ENCODE peak calls at places on chromosomes 3 and 15, in four cellular contexts. One of them, this sample, is unnamed.

GRCh38 chr3:69084668-69085542 is at the start of gene ARL6IP5:
- DNase-seq in CD8-positive, alpha-beta T cell: peak; percentile 76
- DNase-seq in esophagus squamous epithelium: peak; percentile 72
- DNase-seq in heart left ventricle: peak; percentile 96
- DNase-seq in this sample: peak; percentile 94

GRCh38 chr15:72375846-72376581 is at the start of gene HEXA:
- DNase-seq in esophagus squamous epithelium: peak; percentile 81
- DNase-seq in heart left ventricle: peak; percentile 99
- DNase-seq in CD8-positive, alpha-beta T cell: peak; percentile 96
- DNase-seq in this sample: peak; percentile 96

GRCh38 chr15:35626531-35626930 is 80.6 kb upstream of the DPH6 start:
- DNase-seq in heart left ventricle: no peak
- DNase-seq in CD8-positive, alpha-beta T cell: no peak
- DNase-seq in esophagus squamous epithelium: no peak
- DNase-seq in this sample: no peak

GRCh38 chr15:99253381-99254090 is 2.3 kb downstream of the LRRC28 start:
- DNase-seq in heart left ventricle: no peak
- DNase-seq in CD8-positive, alpha-beta T cell: no peak
- DNase-seq in esophagus squamous epithelium: no peak
- DNase-seq in this sample: no peak

GRCh38 chr15:81411056-81411455 is 37.0 kb upstream of the TMC3 start:
- DNase-seq in esophagus squamous epithelium: no peak
- DNase-seq in CD8-positive, alpha-beta T cell: no peak
- DNase-seq in heart left ventricle: no peak
- DNase-seq in this sample: no peak

GRCh38 chr3:179608931-179609720 is 4.5 kb downstream of the NDUFB5 start:
- DNase-seq in heart left ventricle: no peak
- DNase-seq in CD8-positive, alpha-beta T cell: no peak
- DNase-seq in esophagus squamous epithelium: no peak
- DNase-seq in this sample: no peak

GRCh38 chr3:101940521-101940992 is 91.2 kb downstream of the NFKBIZ start:
- DNase-seq in heart left ventricle: peak; percentile 78
- DNase-seq in CD8-positive, alpha-beta T cell: no peak
- DNase-seq in esophagus squamous epithelium: no peak
- DNase-seq in this sample: no peak

GRCh38 chr15:88020806-88021205 is 235.7 kb downstream of the NTRK3 start:
- DNase-seq in heart left ventricle: no peak
- DNase-seq in CD8-positive, alpha-beta T cell: no peak
- DNase-seq in esophagus squamous epithelium: no peak
- DNase-seq in this sample: no peak

GRCh38 chr15:58762731-58763130 is 8.4 kb upstream of the MINDY2 start:
- DNase-seq in heart left ventricle: no peak
- DNase-seq in esophagus squamous epithelium: no peak
- DNase-seq in CD8-positive, alpha-beta T cell: no peak
- DNase-seq in this sample: no peak

GRCh38 chr3:42159706-42160472 is 68.7 kb downstream of the TRAK1 start:
- DNase-seq in esophagus squamous epithelium: no peak
- DNase-seq in CD8-positive, alpha-beta T cell: no peak
- DNase-seq in heart left ventricle: peak; percentile 72
- DNase-seq in this sample: peak; percentile 42

GRCh38 chr15:76169013-76169412 is 109.2 kb downstream of the TMEM266 start:
- DNase-seq in esophagus squamous epithelium: no peak
- DNase-seq in heart left ventricle: no peak
- DNase-seq in CD8-positive, alpha-beta T cell: no peak
- DNase-seq in this sample: no peak

GRCh38 chr3:108012304-108012703 is 78.5 kb downstream of the CD47 start:
- DNase-seq in esophagus squamous epithelium: no peak
- DNase-seq in heart left ventricle: no peak
- DNase-seq in CD8-positive, alpha-beta T cell: no peak
- DNase-seq in this sample: no peak

GRCh38 chr15:88982304-88982945 is 69.2 kb upstream of the MFGE8 start:
- DNase-seq in CD8-positive, alpha-beta T cell: no peak
- DNase-seq in heart left ventricle: peak; percentile 77
- DNase-seq in esophagus squamous epithelium: no peak
- DNase-seq in this sample: peak; percentile 76

GRCh38 chr15:57690341-57690966 is 16.1 kb upstream of the POLR2M start:
- DNase-seq in esophagus squamous epithelium: no peak
- DNase-seq in CD8-positive, alpha-beta T cell: no peak
- DNase-seq in heart left ventricle: no peak
- DNase-seq in this sample: no peak

GRCh38 chr15:34239151-34239761 is 14.4 kb downstream of the EMC4 start:
- DNase-seq in heart left ventricle: no peak
- DNase-seq in esophagus squamous epithelium: no peak
- DNase-seq in CD8-positive, alpha-beta T cell: no peak
- DNase-seq in this sample: no peak

GRCh38 chr15:93312891-93313486 is 224.0 kb upstream of the RGMA start:
- DNase-seq in esophagus squamous epithelium: no peak
- DNase-seq in CD8-positive, alpha-beta T cell: no peak
- DNase-seq in heart left ventricle: no peak
- DNase-seq in this sample: no peak

GRCh38 chr15:59169337-59169736 is 37.3 kb upstream of the LDHAL6B start:
- DNase-seq in heart left ventricle: no peak
- DNase-seq in esophagus squamous epithelium: no peak
- DNase-seq in CD8-positive, alpha-beta T cell: no peak
- DNase-seq in this sample: no peak

GRCh38 chr3:43317461-43318316 is 31.3 kb downstream of the SNRK start:
- DNase-seq in heart left ventricle: no peak
- DNase-seq in CD8-positive, alpha-beta T cell: no peak
- DNase-seq in esophagus squamous epithelium: no peak
- DNase-seq in this sample: no peak

GRCh38 chr3:15081960-15082664 is 16.8 kb downstream of the RBSN start:
- DNase-seq in CD8-positive, alpha-beta T cell: no peak
- DNase-seq in heart left ventricle: no peak
- DNase-seq in esophagus squamous epithelium: no peak
- DNase-seq in this sample: no peak

GRCh38 chr15:95690631-95691340 is 639.7 kb upstream of the NR2F2 start:
- DNase-seq in CD8-positive, alpha-beta T cell: no peak
- DNase-seq in heart left ventricle: no peak
- DNase-seq in esophagus squamous epithelium: no peak
- DNase-seq in this sample: no peak

GRCh38 chr15:81293728-81294500 is 30.0 kb downstream of the STARD5 start:
- DNase-seq in esophagus squamous epithelium: no peak
- DNase-seq in CD8-positive, alpha-beta T cell: peak; percentile 41
- DNase-seq in heart left ventricle: no peak
- DNase-seq in this sample: peak; percentile 58

GRCh38 chr3:111763101-111763500 is 96.0 kb upstream of the PHLDB2 start:
- DNase-seq in esophagus squamous epithelium: no peak
- DNase-seq in CD8-positive, alpha-beta T cell: no peak
- DNase-seq in heart left ventricle: no peak
- DNase-seq in this sample: no peak

GRCh38 chr3:37892917-37893595 is 31.4 kb downstream of the CTDSPL start:
- DNase-seq in esophagus squamous epithelium: no peak
- DNase-seq in CD8-positive, alpha-beta T cell: no peak
- DNase-seq in heart left ventricle: peak; percentile 69
- DNase-seq in this sample: no peak

GRCh38 chr3:4163006-4163405 is 140.2 kb upstream of the SETMAR start:
- DNase-seq in CD8-positive, alpha-beta T cell: no peak
- DNase-seq in esophagus squamous epithelium: no peak
- DNase-seq in heart left ventricle: no peak
- DNase-seq in this sample: no peak

GRCh38 chr15:80492409-80492808 is 88.2 kb downstream of the ARNT2 start:
- DNase-seq in esophagus squamous epithelium: no peak
- DNase-seq in CD8-positive, alpha-beta T cell: no peak
- DNase-seq in heart left ventricle: no peak
- DNase-seq in this sample: no peak

GRCh38 chr3:52769786-52770445 is 824 bp downstream of the NEK4 start:
- DNase-seq in esophagus squamous epithelium: no peak
- DNase-seq in CD8-positive, alpha-beta T cell: no peak
- DNase-seq in heart left ventricle: no peak
- DNase-seq in this sample: no peak

GRCh38 chr3:24133942-24134341 is 188.9 kb downstream of the NR1D2 start:
- DNase-seq in CD8-positive, alpha-beta T cell: no peak
- DNase-seq in heart left ventricle: no peak
- DNase-seq in esophagus squamous epithelium: no peak
- DNase-seq in this sample: no peak

GRCh38 chr3:155745795-155746550 is 1.1 kb upstream of the PLCH1 start:
- DNase-seq in esophagus squamous epithelium: no peak
- DNase-seq in heart left ventricle: no peak
- DNase-seq in CD8-positive, alpha-beta T cell: no peak
- DNase-seq in this sample: no peak

GRCh38 chr3:64345351-64345750 is 120.1 kb upstream of the PRICKLE2 start:
- DNase-seq in CD8-positive, alpha-beta T cell: no peak
- DNase-seq in heart left ventricle: no peak
- DNase-seq in esophagus squamous epithelium: no peak
- DNase-seq in this sample: no peak

GRCh38 chr3:64344721-64345207 is 119.5 kb upstream of the PRICKLE2 start:
- DNase-seq in CD8-positive, alpha-beta T cell: no peak
- DNase-seq in heart left ventricle: no peak
- DNase-seq in esophagus squamous epithelium: no peak
- DNase-seq in this sample: no peak

GRCh38 chr3:64343692-64344440 is 118.6 kb upstream of the PRICKLE2 start:
- DNase-seq in esophagus squamous epithelium: no peak
- DNase-seq in CD8-positive, alpha-beta T cell: no peak
- DNase-seq in heart left ventricle: no peak
- DNase-seq in this sample: no peak

GRCh38 chr3:64341355-64341754 is 116.1 kb upstream of the PRICKLE2 start:
- DNase-seq in heart left ventricle: no peak
- DNase-seq in CD8-positive, alpha-beta T cell: no peak
- DNase-seq in esophagus squamous epithelium: no peak
- DNase-seq in this sample: no peak

GRCh38 chr3:64342940-64343691 is 117.8 kb upstream of the PRICKLE2 start:
- DNase-seq in esophagus squamous epithelium: no peak
- DNase-seq in heart left ventricle: no peak
- DNase-seq in CD8-positive, alpha-beta T cell: no peak
- DNase-seq in this sample: no peak
- TF ChIP-seq CTCF in esophagus squamous epithelium: no peak
- TF ChIP-seq CTCF in heart left ventricle: no peak
- TF ChIP-seq CTCF in CD8-positive, alpha-beta T cell: no peak
- TF ChIP-seq CTCF in this sample: no peak

DNA sequence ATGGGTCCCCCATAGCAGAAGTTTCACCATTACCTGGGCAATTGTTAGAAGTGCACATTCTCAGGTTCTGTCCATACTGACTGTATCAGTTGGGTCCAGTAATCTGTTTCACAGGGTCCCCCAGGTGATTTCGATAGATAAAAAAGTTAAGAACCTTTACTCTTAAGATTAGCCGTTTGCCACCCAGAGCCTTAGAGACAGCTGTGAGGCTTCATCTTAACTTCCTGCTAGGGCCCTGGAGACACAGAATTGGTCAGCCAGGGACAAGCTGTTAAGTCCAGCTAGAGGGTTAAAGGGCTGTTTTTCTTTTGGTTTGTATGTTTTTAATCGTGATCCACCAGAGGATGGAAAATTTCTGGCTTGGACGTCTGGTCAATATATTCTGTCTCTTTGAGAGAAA is 6.7 kb downstream of the FAM162A start:
- DNase-seq in heart left ventricle: no peak
- DNase-seq in esophagus squamous epithelium: no peak
- DNase-seq in CD8-positive, alpha-beta T cell: no peak
- DNase-seq in this sample: no peak
- H3K4me1 ChIP-seq in heart left ventricle: peaks cover 18% of the 10 kb centered on the region
- H3K4me1 ChIP-seq in esophagus squamous epithelium: peaks cover 58% of the 10 kb centered on the region
- H3K4me1 ChIP-seq in CD8-positive, alpha-beta T cell: no peaks in the 10 kb centered on the region
- H3K4me1 ChIP-seq in this sample: no peaks in the 10 kb centered on the region

GRCh38 chr3:39406368-39407258 is at the start of gene RPSA:
- DNase-seq in heart left ventricle: peak; percentile 95
- DNase-seq in CD8-positive, alpha-beta T cell: peak; percentile 93
- DNase-seq in esophagus squamous epithelium: peak; percentile 78
- DNase-seq in this sample: peak; percentile 93
- TF ChIP-seq CTCF in heart left ventricle: no peak
- TF ChIP-seq CTCF in CD8-positive, alpha-beta T cell: peak; percentile 45
- TF ChIP-seq CTCF in esophagus squamous epithelium: peak; percentile 49
- TF ChIP-seq CTCF in this sample: peak; percentile 25

GRCh38 chr15:64636541-64636940 is 138.8 kb downstream of the RBPMS2 start:
- DNase-seq in esophagus squamous epithelium: no peak
- DNase-seq in CD8-positive, alpha-beta T cell: no peak
- DNase-seq in heart left ventricle: no peak
- DNase-seq in this sample: no peak
- H3K4me1 ChIP-seq in esophagus squamous epithelium: peaks cover 67% of the 10 kb centered on the region
- H3K4me1 ChIP-seq in CD8-positive, alpha-beta T cell: peaks cover 71% of the 10 kb centered on the region
- H3K4me1 ChIP-seq in heart left ventricle: peaks cover 37% of the 10 kb centered on the region
- H3K4me1 ChIP-seq in this sample: peaks cover 40% of the 10 kb centered on the region

GRCh38 chr15:52163321-52164190 is 27.6 kb downstream of the GNB5 start:
- DNase-seq in CD8-positive, alpha-beta T cell: no peak
- DNase-seq in esophagus squamous epithelium: no peak
- DNase-seq in heart left ventricle: no peak
- DNase-seq in this sample: no peak
- TF ChIP-seq CTCF in CD8-positive, alpha-beta T cell: peak; percentile 31
- TF ChIP-seq CTCF in esophagus squamous epithelium: peak; percentile 10
- TF ChIP-seq CTCF in heart left ventricle: no peak
- TF ChIP-seq CTCF in this sample: no peak

GRCh38 chr3:120601554-120601953 is 5.4 kb downstream of the NDUFB4 start:
- DNase-seq in esophagus squamous epithelium: no peak
- DNase-seq in heart left ventricle: no peak
- DNase-seq in CD8-positive, alpha-beta T cell: no peak
- DNase-seq in this sample: no peak
- H3K4me1 ChIP-seq in esophagus squamous epithelium: peaks cover 40% of the 10 kb centered on the region
- H3K4me1 ChIP-seq in heart left ventricle: peaks cover 37% of the 10 kb centered on the region
- H3K4me1 ChIP-seq in CD8-positive, alpha-beta T cell: peaks cover 29% of the 10 kb centered on the region
- H3K4me1 ChIP-seq in this sample: no peaks in the 10 kb centered on the region

GRCh38 chr3:151085227-151085888 is at the start of gene MED12L:
- DNase-seq in heart left ventricle: peak; percentile 82
- DNase-seq in CD8-positive, alpha-beta T cell: no peak
- DNase-seq in esophagus squamous epithelium: no peak
- DNase-seq in this sample: peak; percentile 73

GRCh38 chr3:151084893-151085226 is 604 bp upstream of the MED12L start:
- DNase-seq in heart left ventricle: no peak
- DNase-seq in CD8-positive, alpha-beta T cell: no peak
- DNase-seq in esophagus squamous epithelium: no peak
- DNase-seq in this sample: no peak

GRCh38 chr3:151087648-151088047 is 2.2 kb downstream of the MED12L start:
- DNase-seq in CD8-positive, alpha-beta T cell: no peak
- DNase-seq in heart left ventricle: no peak
- DNase-seq in esophagus squamous epithelium: no peak
- DNase-seq in this sample: no peak

GRCh38 chr3:151085889-151086483 is 522 bp downstream of the MED12L start:
- DNase-seq in CD8-positive, alpha-beta T cell: no peak
- DNase-seq in esophagus squamous epithelium: no peak
- DNase-seq in heart left ventricle: peak; percentile 59
- DNase-seq in this sample: peak; percentile 66

GRCh38 chr3:151086484-151087456 is 1.3 kb downstream of the MED12L start:
- DNase-seq in esophagus squamous epithelium: peak; percentile 14
- DNase-seq in heart left ventricle: peak; percentile 79
- DNase-seq in CD8-positive, alpha-beta T cell: peak; percentile 35
- DNase-seq in this sample: peak; percentile 65
- TF ChIP-seq CTCF in esophagus squamous epithelium: peak; percentile 46
- TF ChIP-seq CTCF in heart left ventricle: peak; percentile 25
- TF ChIP-seq CTCF in CD8-positive, alpha-beta T cell: no peak
- TF ChIP-seq CTCF in this sample: peak; percentile 50

DNA sequence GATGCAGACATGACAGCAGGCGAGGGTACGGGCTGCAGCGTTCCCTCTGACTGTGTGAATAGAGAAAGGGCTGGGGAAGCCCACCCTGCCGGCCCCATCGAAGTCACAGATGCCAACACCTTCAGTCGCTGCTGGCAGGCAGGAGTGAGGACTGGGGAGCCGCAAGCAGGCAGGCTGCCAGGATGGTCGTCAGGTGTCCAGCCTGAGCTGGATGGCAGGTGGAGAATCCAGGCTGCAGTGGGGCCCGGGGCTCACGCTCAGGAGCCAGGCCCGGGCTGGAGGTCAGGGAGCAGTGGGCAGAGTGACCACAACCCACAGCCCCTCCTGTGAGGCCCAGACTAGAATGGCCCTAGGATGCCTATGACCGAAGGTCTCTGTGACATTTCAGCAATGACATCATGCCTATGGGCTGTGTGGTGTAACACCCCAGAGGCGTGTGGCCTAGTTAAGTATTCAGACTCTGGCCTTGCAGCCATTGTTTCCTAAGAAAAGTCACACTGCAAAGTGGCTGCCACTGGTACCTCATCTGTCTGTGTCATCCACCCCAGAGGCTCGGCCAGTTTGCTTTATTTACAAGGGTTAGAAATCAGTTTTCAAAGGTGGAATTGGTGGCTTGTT is 15.7 kb downstream of the PRR23E start:
- DNase-seq in CD8-positive, alpha-beta T cell: no peak
- DNase-seq in heart left ventricle: peak; percentile 53
- DNase-seq in esophagus squamous epithelium: no peak
- DNase-seq in this sample: no peak
- H3K4me1 ChIP-seq in CD8-positive, alpha-beta T cell: no peaks in the 10 kb centered on the region
- H3K4me1 ChIP-seq in heart left ventricle: no peaks in the 10 kb centered on the region
- H3K4me1 ChIP-seq in esophagus squamous epithelium: no peaks in the 10 kb centered on the region
- H3K4me1 ChIP-seq in this sample: no peaks in the 10 kb centered on the region